ENCODE peak calls at places on chromosomes 12 and 14, in seven cellular contexts. One of them, this sample, is unnamed.

GRCh38 chr14:67167420-67168109 is 21.7 kb upstream of the GARIN2 start:
- DNase-seq in mesenchymal stem cell: no peak
- DNase-seq in testis: no peak
- DNase-seq in psoas muscle: no peak
- DNase-seq in CD4-positive, alpha-beta memory T cell: no peak
- DNase-seq in fibroblast of mammary gland: no peak
- DNase-seq in NB4: no peak
- DNase-seq in this sample: no peak

GRCh38 chr12:13250416-13250815 is 53.9 kb downstream of the EMP1 start:
- DNase-seq in NB4: no peak
- DNase-seq in psoas muscle: no peak
- DNase-seq in mesenchymal stem cell: no peak
- DNase-seq in fibroblast of mammary gland: peak
- DNase-seq in testis: no peak
- DNase-seq in CD4-positive, alpha-beta memory T cell: no peak
- DNase-seq in this sample: no peak

GRCh38 chr12:79844693-79845092 is 90.2 kb downstream of the PPP1R12A start:
- DNase-seq in mesenchymal stem cell: peak
- DNase-seq in CD4-positive, alpha-beta memory T cell: no peak
- DNase-seq in psoas muscle: no peak
- DNase-seq in NB4: no peak
- DNase-seq in testis: no peak
- DNase-seq in fibroblast of mammary gland: peak
- DNase-seq in this sample: no peak

GRCh38 chr12:79409562-79409961 is 281.2 kb downstream of the PAWR start:
- DNase-seq in mesenchymal stem cell: peak
- DNase-seq in CD4-positive, alpha-beta memory T cell: no peak
- DNase-seq in NB4: no peak
- DNase-seq in psoas muscle: no peak
- DNase-seq in testis: peak
- DNase-seq in fibroblast of mammary gland: peak
- DNase-seq in this sample: peak

GRCh38 chr12:20040844-20041243 is 327.5 kb upstream of the PDE3A start:
- DNase-seq in psoas muscle: no peak
- DNase-seq in testis: no peak
- DNase-seq in fibroblast of mammary gland: no peak
- DNase-seq in mesenchymal stem cell: no peak
- DNase-seq in NB4: no peak
- DNase-seq in CD4-positive, alpha-beta memory T cell: no peak
- DNase-seq in this sample: no peak

GRCh38 chr12:58310828-58311273 is 369.5 kb downstream of the ATP23 start:
- DNase-seq in fibroblast of mammary gland: peak
- DNase-seq in CD4-positive, alpha-beta memory T cell: no peak
- DNase-seq in psoas muscle: no peak
- DNase-seq in testis: no peak
- DNase-seq in NB4: peak
- DNase-seq in mesenchymal stem cell: peak
- DNase-seq in this sample: peak

GRCh38 chr14:35161231-35161630 is 38.9 kb downstream of the PRORP start:
- DNase-seq in NB4: no peak
- DNase-seq in CD4-positive, alpha-beta memory T cell: peak
- DNase-seq in mesenchymal stem cell: peak
- DNase-seq in testis: no peak
- DNase-seq in psoas muscle: no peak
- DNase-seq in fibroblast of mammary gland: no peak
- DNase-seq in this sample: no peak

GRCh38 chr12:31589896-31590729 is 823 bp downstream of the DENND5B start:
- DNase-seq in fibroblast of mammary gland: peak
- DNase-seq in NB4: peak
- DNase-seq in psoas muscle: peak
- DNase-seq in CD4-positive, alpha-beta memory T cell: peak
- DNase-seq in mesenchymal stem cell: peak
- DNase-seq in testis: peak
- DNase-seq in this sample: no peak

GRCh38 chr14:26621807-26622560 is 24.2 kb upstream of the NOVA1 start:
- DNase-seq in mesenchymal stem cell: peak
- DNase-seq in fibroblast of mammary gland: peak
- DNase-seq in NB4: no peak
- DNase-seq in psoas muscle: no peak
- DNase-seq in testis: no peak
- DNase-seq in CD4-positive, alpha-beta memory T cell: no peak
- DNase-seq in this sample: peak

GRCh38 chr12:89481218-89481914 is 43.2 kb downstream of the GALNT4 start:
- DNase-seq in CD4-positive, alpha-beta memory T cell: no peak
- DNase-seq in psoas muscle: no peak
- DNase-seq in mesenchymal stem cell: no peak
- DNase-seq in testis: no peak
- DNase-seq in fibroblast of mammary gland: no peak
- DNase-seq in NB4: no peak
- DNase-seq in this sample: no peak

GRCh38 chr12:68557011-68557715 is 53.5 kb upstream of the RAP1B start:
- DNase-seq in NB4: no peak
- DNase-seq in testis: no peak
- DNase-seq in CD4-positive, alpha-beta memory T cell: no peak
- DNase-seq in mesenchymal stem cell: peak
- DNase-seq in psoas muscle: no peak
- DNase-seq in fibroblast of mammary gland: peak
- DNase-seq in this sample: peak

GRCh38 chr12:50467441-50467840 is 37.3 kb upstream of the DIP2B start:
- DNase-seq in mesenchymal stem cell: no peak
- DNase-seq in testis: no peak
- DNase-seq in psoas muscle: no peak
- DNase-seq in fibroblast of mammary gland: no peak
- DNase-seq in NB4: no peak
- DNase-seq in CD4-positive, alpha-beta memory T cell: no peak
- DNase-seq in this sample: no peak

GRCh38 chr12:1117970-1118563 is 127.0 kb downstream of the ERC1 start:
- DNase-seq in CD4-positive, alpha-beta memory T cell: peak
- DNase-seq in NB4: peak
- DNase-seq in fibroblast of mammary gland: peak
- DNase-seq in testis: peak
- DNase-seq in psoas muscle: peak
- DNase-seq in mesenchymal stem cell: peak
- DNase-seq in this sample: peak

DNA sequence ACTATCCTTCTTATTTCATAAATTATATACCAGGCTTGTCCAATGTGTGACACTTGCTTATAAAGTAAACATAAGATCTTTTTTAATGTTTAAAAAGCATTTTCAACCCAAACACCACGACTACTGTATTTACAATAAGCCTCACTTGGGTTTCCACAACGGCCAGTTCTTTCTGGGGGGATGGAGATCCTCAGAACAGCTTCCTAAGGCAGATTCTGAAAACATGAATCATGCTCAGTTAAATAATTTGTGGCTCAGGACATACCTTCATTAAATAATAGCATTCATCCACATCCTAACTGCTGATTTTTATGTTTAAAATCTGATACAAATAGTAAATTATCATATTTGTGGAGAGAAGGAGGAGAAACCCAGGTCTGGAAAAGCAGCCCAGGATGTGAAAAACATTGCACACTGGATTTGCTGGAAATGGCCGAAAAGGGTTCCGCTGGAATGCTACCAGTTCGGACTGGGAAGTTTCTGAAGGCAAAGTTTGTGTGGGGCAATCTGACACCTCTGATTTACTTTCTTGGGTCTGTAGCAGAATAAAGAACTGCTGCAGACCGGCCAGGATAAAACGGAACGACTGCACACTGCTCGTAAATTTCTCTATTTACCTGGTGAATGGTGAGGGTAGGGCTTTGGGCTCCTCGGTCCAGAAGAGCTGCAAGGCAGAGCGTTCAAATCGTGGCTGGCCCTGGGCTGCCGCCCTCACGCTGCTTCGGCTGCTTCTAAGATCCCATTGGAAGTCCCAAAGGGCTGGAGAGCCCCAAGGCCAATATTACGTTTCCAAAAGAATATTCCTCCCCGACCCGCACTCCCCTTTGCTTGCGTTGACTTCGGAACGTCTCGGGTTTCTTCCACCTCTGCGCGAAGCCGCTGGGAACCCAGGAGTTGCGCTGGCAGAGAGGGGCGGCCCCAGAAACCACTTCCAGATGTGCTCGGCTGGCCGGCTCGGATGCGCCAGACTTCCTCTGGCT is at the start of gene GLT8D2:
- DNase-seq in NB4: peak
- DNase-seq in fibroblast of mammary gland: peak
- DNase-seq in mesenchymal stem cell: peak
- DNase-seq in CD4-positive, alpha-beta memory T cell: no peak
- DNase-seq in testis: peak
- DNase-seq in psoas muscle: peak
- DNase-seq in this sample: peak
- H3K4me3 ChIP-seq in NB4: no peak
- H3K4me3 ChIP-seq in fibroblast of mammary gland: peak
- H3K4me3 ChIP-seq in mesenchymal stem cell: peak
- H3K4me3 ChIP-seq in CD4-positive, alpha-beta memory T cell: no peak
- H3K4me3 ChIP-seq in testis: peak
- H3K4me3 ChIP-seq in psoas muscle: peak
- H3K4me3 ChIP-seq in this sample: peak

GRCh38 chr12:106140223-106140986 is 1.7 kb upstream of the NUAK1 start:
- DNase-seq in CD4-positive, alpha-beta memory T cell: no peak
- DNase-seq in psoas muscle: no peak
- DNase-seq in NB4: no peak
- DNase-seq in fibroblast of mammary gland: no peak
- DNase-seq in testis: no peak
- DNase-seq in mesenchymal stem cell: no peak
- DNase-seq in this sample: no peak
- H3K4me3 ChIP-seq in CD4-positive, alpha-beta memory T cell: no peak
- H3K4me3 ChIP-seq in psoas muscle: peak
- H3K4me3 ChIP-seq in NB4: no peak
- H3K4me3 ChIP-seq in fibroblast of mammary gland: peak
- H3K4me3 ChIP-seq in testis: peak
- H3K4me3 ChIP-seq in mesenchymal stem cell: peak
- H3K4me3 ChIP-seq in this sample: peak

DNA sequence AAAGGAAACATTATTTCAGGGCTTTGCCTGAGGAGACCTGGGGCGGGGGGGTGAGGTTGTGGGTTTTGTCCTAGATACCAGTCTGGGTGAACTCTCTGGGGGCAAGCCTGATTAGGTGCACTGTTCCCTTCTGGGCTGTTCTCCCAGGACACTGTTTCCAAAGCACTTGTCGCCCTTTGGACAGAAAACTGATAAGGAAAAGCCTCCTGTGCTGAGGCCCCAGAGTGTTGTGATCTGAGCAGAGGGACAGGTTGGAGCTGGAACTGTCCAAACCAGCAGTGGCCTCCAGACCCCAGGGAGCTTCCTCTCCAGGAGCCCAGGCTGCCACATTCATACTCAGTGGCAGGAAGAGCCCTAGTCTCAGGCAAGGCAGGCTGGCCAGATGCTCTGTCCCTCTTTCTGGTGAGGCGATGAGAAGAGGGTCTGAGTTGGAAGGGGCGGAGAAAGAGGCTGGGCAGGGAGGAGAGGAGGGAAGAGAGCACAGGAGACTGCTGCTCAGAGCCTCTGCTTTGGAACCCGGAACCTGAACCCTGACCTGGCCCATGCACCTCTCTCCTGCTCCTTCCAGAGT is 1.9 kb downstream of the GALNT16 start:
- DNase-seq in psoas muscle: peak
- DNase-seq in testis: no peak
- DNase-seq in NB4: peak
- DNase-seq in mesenchymal stem cell: no peak
- DNase-seq in CD4-positive, alpha-beta memory T cell: no peak
- DNase-seq in fibroblast of mammary gland: no peak
- DNase-seq in this sample: no peak
- H3K4me3 ChIP-seq in psoas muscle: peak
- H3K4me3 ChIP-seq in testis: peak
- H3K4me3 ChIP-seq in NB4: no peak
- H3K4me3 ChIP-seq in mesenchymal stem cell: peak
- H3K4me3 ChIP-seq in CD4-positive, alpha-beta memory T cell: no peak
- H3K4me3 ChIP-seq in fibroblast of mammary gland: no peak
- H3K4me3 ChIP-seq in this sample: no peak

GRCh38 chr14:54127526-54127925 is 170.9 kb upstream of the BMP4 start:
- DNase-seq in fibroblast of mammary gland: peak
- DNase-seq in mesenchymal stem cell: no peak
- DNase-seq in psoas muscle: no peak
- DNase-seq in CD4-positive, alpha-beta memory T cell: no peak
- DNase-seq in NB4: no peak
- DNase-seq in testis: no peak
- DNase-seq in this sample: no peak
- H3K4me3 ChIP-seq in fibroblast of mammary gland: no peak
- H3K4me3 ChIP-seq in mesenchymal stem cell: no peak
- H3K4me3 ChIP-seq in psoas muscle: no peak
- H3K4me3 ChIP-seq in CD4-positive, alpha-beta memory T cell: no peak
- H3K4me3 ChIP-seq in NB4: no peak
- H3K4me3 ChIP-seq in testis: no peak
- H3K4me3 ChIP-seq in this sample: no peak

DNA sequence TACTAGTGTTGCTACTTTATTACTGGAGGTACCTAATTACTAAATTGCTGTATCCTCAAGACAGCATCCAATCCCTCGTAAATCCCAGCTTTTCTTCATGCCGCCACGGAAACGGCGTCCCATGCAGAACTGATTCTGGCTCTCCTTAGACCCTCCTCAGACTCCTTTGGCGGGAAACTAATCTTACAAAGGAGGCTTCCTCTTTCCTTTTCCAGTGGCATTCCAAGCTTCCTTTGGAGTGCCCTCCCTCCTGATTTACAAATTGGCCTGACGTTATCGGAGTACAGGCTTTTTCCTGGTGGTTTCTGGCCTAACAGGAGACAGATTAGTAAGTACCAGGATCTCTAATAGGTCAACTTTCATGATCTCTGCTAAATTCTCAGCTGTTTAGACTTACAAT is 1.4 kb upstream of the ZDHHC17 start:
- DNase-seq in psoas muscle: no peak
- DNase-seq in mesenchymal stem cell: no peak
- DNase-seq in fibroblast of mammary gland: peak
- DNase-seq in NB4: peak
- DNase-seq in CD4-positive, alpha-beta memory T cell: no peak
- DNase-seq in testis: no peak
- DNase-seq in this sample: no peak
- H3K4me3 ChIP-seq in psoas muscle: no peak
- H3K4me3 ChIP-seq in mesenchymal stem cell: peak
- H3K4me3 ChIP-seq in fibroblast of mammary gland: peak
- H3K4me3 ChIP-seq in NB4: no peak
- H3K4me3 ChIP-seq in CD4-positive, alpha-beta memory T cell: no peak
- H3K4me3 ChIP-seq in testis: peak
- H3K4me3 ChIP-seq in this sample: no peak

GRCh38 chr12:5576011-5576410 is 144.1 kb downstream of the NTF3 start:
- DNase-seq in CD4-positive, alpha-beta memory T cell: no peak
- DNase-seq in testis: no peak
- DNase-seq in psoas muscle: no peak
- DNase-seq in NB4: no peak
- DNase-seq in mesenchymal stem cell: no peak
- DNase-seq in fibroblast of mammary gland: no peak
- DNase-seq in this sample: no peak
- H3K4me3 ChIP-seq in CD4-positive, alpha-beta memory T cell: no peak
- H3K4me3 ChIP-seq in testis: no peak
- H3K4me3 ChIP-seq in psoas muscle: no peak
- H3K4me3 ChIP-seq in NB4: no peak
- H3K4me3 ChIP-seq in mesenchymal stem cell: no peak
- H3K4me3 ChIP-seq in fibroblast of mammary gland: no peak
- H3K4me3 ChIP-seq in this sample: no peak

DNA sequence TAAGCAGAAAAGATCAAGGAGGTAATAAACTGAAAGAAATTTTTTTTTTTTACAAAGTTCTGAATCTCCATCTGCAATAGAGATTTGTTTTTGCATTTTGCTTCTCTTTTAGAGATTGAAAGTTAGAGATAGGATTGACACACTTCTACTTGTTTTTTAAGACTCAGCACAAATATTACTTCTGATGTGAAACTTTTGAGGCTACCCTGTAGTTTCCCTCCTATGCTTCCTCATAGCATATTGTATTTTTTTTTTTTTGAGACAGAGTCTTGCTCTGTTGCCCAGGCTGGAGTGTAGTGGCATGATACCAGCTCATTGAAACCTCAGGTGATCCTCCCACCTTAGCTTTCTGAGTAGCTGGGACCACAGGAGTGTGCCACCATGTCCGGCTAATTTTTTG is 32.1 kb upstream of the SGPP1 start:
- DNase-seq in testis: no peak
- DNase-seq in NB4: no peak
- DNase-seq in psoas muscle: no peak
- DNase-seq in CD4-positive, alpha-beta memory T cell: no peak
- DNase-seq in fibroblast of mammary gland: no peak
- DNase-seq in mesenchymal stem cell: no peak
- DNase-seq in this sample: no peak
- H3K4me3 ChIP-seq in testis: no peak
- H3K4me3 ChIP-seq in NB4: no peak
- H3K4me3 ChIP-seq in psoas muscle: no peak
- H3K4me3 ChIP-seq in CD4-positive, alpha-beta memory T cell: no peak
- H3K4me3 ChIP-seq in fibroblast of mammary gland: no peak
- H3K4me3 ChIP-seq in mesenchymal stem cell: no peak
- H3K4me3 ChIP-seq in this sample: no peak